ENCODE peak calls at places on chromosomes 7 and 10, in six cellular contexts. Y is heart left ventricle, F is IMR-90, B is Peyer's patch, R is tibial nerve, L is A549. S is an unnamed sample.

GRCh38 chr10:129755075-129756020 is 208.7 kb downstream of the EBF3 start:
- DNase-seq in L (no peak), B (peak), Y (no peak), R (no peak), F (no peak), S (peak)

GRCh38 chr7:44408596-44408995 is 81.9 kb downstream of the NUDCD3 start:
- DNase-seq in R (no peak), B (no peak), F (no peak), Y (no peak), L (no peak), S (no peak)

GRCh38 chr10:83943920-83944319 is 195.4 kb upstream of the GHITM start:
- DNase-seq in Y (no peak), R (no peak), B (no peak), L (no peak), F (no peak), S (no peak)

GRCh38 chr7:153389261-153389660 is 629.7 kb downstream of the ACTR3B start:
- DNase-seq in B (no peak), Y (no peak), L (no peak), R (no peak), F (no peak), S (no peak)

GRCh38 chr7:155204744-155205367 is 92.8 kb upstream of the INSIG1 start:
- DNase-seq in L (no peak), B (no peak), F (no peak), R (no peak), Y (no peak), S (no peak)

GRCh38 chr7:136585954-136586670 is 282.3 kb upstream of the CHRM2 start:
- DNase-seq in R (no peak), Y (no peak), F (no peak), L (no peak), B (no peak), S (no peak)

GRCh38 chr10:50561266-50561665 is 62.5 kb downstream of the SGMS1 start:
- DNase-seq in B (no peak), Y (no peak), F (peak), L (no peak), R (no peak), S (no peak)

GRCh38 chr7:70704921-70705346 is 427.0 kb upstream of the GALNT17 start:
- DNase-seq in F (no peak), L (no peak), Y (no peak), R (no peak), B (no peak), S (no peak)

GRCh38 chr7:99371376-99371920 is 3.1 kb upstream of the ARPC1B start:
- DNase-seq in B (no peak), R (no peak), F (no peak), Y (no peak), L (no peak), S (no peak)

GRCh38 chr10:13349776-13350274 is 1.7 kb upstream of the SEPHS1 start:
- DNase-seq in B (peak), F (peak), L (no peak), Y (peak), R (peak), S (peak)

GRCh38 chr7:131554880-131555516 is 1.4 kb downstream of the PODXL start:
- DNase-seq in R (no peak), B (no peak), F (no peak), L (no peak), Y (no peak), S (no peak)

GRCh38 chr7:119925890-119926289 is 347.1 kb upstream of the KCND2 start:
- DNase-seq in B (no peak), Y (no peak), L (no peak), F (no peak), R (no peak), S (no peak)

GRCh38 chr7:2281556-2281955 is 32.7 kb downstream of the SNX8 start:
- DNase-seq in B (no peak), Y (peak), L (no peak), R (no peak), F (peak), S (no peak)

GRCh38 chr7:128791968-128792319 is at the start of gene CCDC136:
- DNase-seq in Y (no peak), B (no peak), R (no peak), L (no peak), F (peak), S (no peak)

GRCh38 chr7:47390914-47391313 is 191.0 kb downstream of the TNS3 start:
- DNase-seq in R (no peak), Y (no peak), F (no peak), L (no peak), B (no peak), S (no peak)

GRCh38 chr10:58746470-58747185 is 234.0 kb downstream of the BICC1 start:
- DNase-seq in R (no peak), Y (no peak), B (no peak), F (no peak), L (no peak), S (no peak)

GRCh38 chr7:80602007-80602406 is 36.4 kb upstream of the CD36 start:
- DNase-seq in B (no peak), L (no peak), Y (no peak), R (no peak), F (no peak), S (no peak)
- H3K4me3 ChIP-seq in B (no peak), L (no peak), Y (peak), R (no peak), F (no peak), S (no peak)

DNA sequence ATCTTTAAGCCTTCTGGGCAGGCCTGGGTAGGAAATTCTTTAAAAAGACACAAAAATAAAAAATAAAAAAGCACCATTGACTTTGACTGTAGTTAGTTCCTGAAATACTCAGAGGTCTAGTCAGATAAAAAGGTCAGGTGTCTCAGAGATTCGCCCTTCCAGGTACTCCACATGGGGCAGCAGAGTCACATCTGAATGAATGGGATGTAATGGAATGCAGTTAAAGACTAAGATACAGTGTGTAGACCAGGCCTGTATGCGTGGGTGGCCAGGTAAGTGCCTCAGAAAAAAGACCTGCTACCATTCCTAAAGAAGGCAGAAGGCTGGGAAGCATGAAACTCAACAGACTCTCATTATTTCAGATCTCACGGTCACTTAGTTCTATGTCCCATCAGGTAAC is 68.6 kb upstream of the SEM1 start:
- DNase-seq in Y (no peak), F (no peak), R (no peak), L (no peak), B (no peak), S (no peak)
- TF ChIP-seq CTCF in Y (no peak), F (no peak), R (no peak), L (no peak), B (no peak), S (peak)

GRCh38 chr7:158742065-158742821 is 37.6 kb upstream of the NCAPG2 start:
- DNase-seq in L (no peak), R (no peak), F (no peak), B (no peak), Y (no peak), S (no peak)

GRCh38 chr7:158740657-158741293 is 36.2 kb upstream of the NCAPG2 start:
- DNase-seq in F (peak), Y (no peak), R (no peak), L (peak), B (no peak), S (no peak)

GRCh38 chr7:158741294-158741666 is 36.7 kb upstream of the NCAPG2 start:
- DNase-seq in R (no peak), Y (no peak), L (no peak), F (no peak), B (no peak), S (no peak)

GRCh38 chr7:158738841-158739240 is 34.2 kb upstream of the NCAPG2 start:
- DNase-seq in B (no peak), R (no peak), F (no peak), L (no peak), Y (no peak), S (no peak)

DNA sequence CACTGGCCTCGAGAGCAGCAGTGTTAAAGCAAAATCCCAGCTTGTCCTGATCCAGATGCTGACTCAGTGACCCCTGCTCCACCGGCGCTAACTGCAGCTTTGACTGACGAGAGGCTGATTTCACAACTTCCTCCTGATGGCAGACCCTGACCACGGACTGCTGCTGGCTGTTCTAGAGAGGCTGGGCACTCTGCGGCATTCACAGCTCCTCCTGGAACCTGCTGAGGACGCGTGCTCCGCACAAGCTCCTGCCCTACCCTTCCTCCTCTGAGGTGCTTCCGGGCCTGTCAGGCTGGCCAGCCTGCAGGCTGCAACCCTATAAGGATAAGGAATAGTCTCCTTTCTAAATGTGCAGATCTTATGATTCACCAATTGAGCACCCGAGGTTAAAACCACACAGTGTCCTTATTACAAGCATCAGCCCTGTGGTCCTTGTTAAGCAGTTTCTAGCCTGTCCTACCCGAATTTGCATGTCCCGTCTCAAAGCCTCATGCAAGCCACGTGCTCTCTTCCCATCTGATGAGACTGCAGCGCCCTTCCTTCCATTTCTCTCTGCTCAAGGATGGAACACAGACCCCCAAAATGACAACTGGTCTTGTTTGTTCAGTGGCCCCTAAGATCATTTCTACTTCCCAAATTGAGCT is 35.5 kb upstream of the NCAPG2 start:
- DNase-seq in Y (no peak), F (peak), R (no peak), B (no peak), L (peak), S (no peak)
- H3K27ac ChIP-seq in Y (no peak), F (peak), R (peak), B (no peak), L (peak), S (no peak)

GRCh38 chr10:118742787-118743186 is 12.0 kb downstream of the CACUL1 start:
- DNase-seq in L (no peak), Y (no peak), B (no peak), R (no peak), F (peak), S (no peak)
- H3K4me3 ChIP-seq in L (no peak), Y (no peak), B (no peak), R (no peak), F (no peak), S (no peak)

GRCh38 chr7:148264933-148265557 is 325.5 kb upstream of the C7orf33 start:
- DNase-seq in B (no peak), Y (no peak), R (no peak), L (peak), F (peak), S (no peak)
- TF ChIP-seq CTCF in B (peak), Y (peak), R (peak), L (peak), F (peak), S (peak)

GRCh38 chr7:326845-327304 is 36.9 kb downstream of the FOXL3 start:
- DNase-seq in Y (no peak), F (peak), R (no peak), B (no peak), L (peak), S (no peak)
- H3K27ac ChIP-seq in Y (no peak), F (no peak), R (no peak), B (no peak), L (no peak), S (peak)

GRCh38 chr10:124724279-124725027 is 19.7 kb downstream of the FAM53B start:
- DNase-seq in F (no peak), Y (peak), L (no peak), R (no peak), B (no peak), S (peak)
- H3K4me3 ChIP-seq in F (no peak), Y (no peak), L (no peak), R (no peak), B (no peak), S (no peak)

DNA sequence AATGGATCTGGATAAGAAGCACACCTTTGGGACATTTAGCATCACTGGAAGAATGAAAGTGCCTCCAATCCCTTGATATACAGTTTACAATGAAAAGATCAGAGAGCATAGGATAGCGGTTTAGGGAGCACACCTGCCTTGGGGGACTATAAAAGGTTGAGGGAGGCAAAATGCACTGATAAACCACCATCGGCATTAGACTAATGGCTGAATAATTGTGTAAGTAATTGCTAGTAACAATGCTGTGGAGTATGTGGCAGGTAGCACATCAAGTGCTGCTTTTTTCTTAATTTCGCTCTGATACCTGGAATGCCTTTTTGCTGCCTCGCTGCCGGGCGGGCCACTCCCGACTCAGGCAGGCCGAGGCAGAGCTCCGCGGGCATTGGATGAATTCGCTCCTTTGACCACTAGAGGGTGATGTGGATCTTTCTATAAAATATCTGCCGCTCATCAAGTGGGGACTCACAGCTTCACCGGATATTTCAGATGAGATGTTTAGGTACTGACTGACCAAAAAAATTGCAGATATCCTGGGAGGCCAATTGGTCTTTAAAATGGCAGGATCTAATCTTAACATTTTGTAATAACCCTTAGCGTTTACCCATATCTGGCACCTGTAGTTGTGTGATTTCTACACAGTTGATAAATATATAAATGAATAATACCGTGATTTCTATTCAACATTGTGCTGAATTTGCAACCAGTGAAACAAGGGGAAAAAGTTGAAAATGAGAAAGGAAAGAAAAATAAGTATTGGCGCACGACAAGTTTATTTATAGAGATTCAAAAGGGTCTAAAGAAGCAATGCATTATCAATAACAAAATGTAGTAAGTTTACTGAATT is 116.8 kb upstream of the PRSS1 start:
- DNase-seq in R (no peak), Y (peak), F (peak), B (peak), L (peak), S (peak)
- TF ChIP-seq CTCF in R (peak), Y (peak), F (peak), B (peak), L (peak), S (peak)

S was measured in right lobe of liver.